ENCODE peak calls at places on chromosomes 6 and 20, in four cellular contexts. E is HCT116, V is GM23338, X is OCI-LY7. T is an unnamed sample. For H3K4me1, the result is how much of the 10 kb centered on the place peaks cover.

GRCh38 chr6:157323924-157324276 is 581 bp upstream of the TMEM242 start:
- DNase-seq in E (peak), V (peak), X (peak), T (peak)

GRCh38 chr6:90764001-90764400 is 177.1 kb upstream of the MAP3K7 start:
- DNase-seq in X (no peak), E (no peak), V (no peak), T (no peak)

GRCh38 chr20:53839423-53840176 is 230.8 kb downstream of the BCAS1 start:
- DNase-seq in E (no peak), X (peak), V (no peak), T (peak)

GRCh38 chr6:55874309-55874708 is 1.1 kb downstream of the BMP5 start:
- DNase-seq in E (no peak), X (no peak), V (no peak), T (no peak)

GRCh38 chr6:28944412-28945006 is 20.7 kb upstream of the TRIM27 start:
- DNase-seq in V (peak), E (no peak), X (peak), T (peak)

GRCh38 chr20:36792422-36792821 is 18.9 kb upstream of the DSN1 start:
- DNase-seq in E (peak), X (peak), V (peak), T (peak)

GRCh38 chr6:118896339-118897136 is 2.6 kb downstream of the ASF1A start:
- DNase-seq in X (peak), V (peak), E (peak), T (no peak)

GRCh38 chr6:87965806-87966205 is 81.8 kb upstream of the SPACA1 start:
- DNase-seq in V (no peak), X (peak), E (no peak), T (no peak)

GRCh38 chr6:79538481-79538971 is 1.3 kb upstream of the LCA5 start:
- DNase-seq in X (no peak), V (peak), E (no peak), T (no peak)

GRCh38 chr6:125899726-125900182 is 56.8 kb upstream of the HINT3 start:
- DNase-seq in V (peak), X (no peak), E (no peak), T (peak)

GRCh38 chr20:9066196-9066595 is 2.7 kb upstream of the PLCB4 start:
- DNase-seq in E (no peak), X (no peak), V (no peak), T (no peak)

GRCh38 chr6:144877118-144877517 is 592.0 kb downstream of the UTRN start:
- DNase-seq in V (no peak), X (no peak), E (no peak), T (no peak)

GRCh38 chr6:96939019-96939805 is 14.7 kb downstream of the KLHL32 start:
- DNase-seq in V (no peak), E (peak), X (no peak), T (no peak)

GRCh38 chr6:157790548-157791160 is 32.4 kb upstream of the SNX9 start:
- DNase-seq in E (no peak), X (no peak), V (no peak), T (no peak)

GRCh38 chr6:45493761-45494160 is 116.0 kb upstream of the SUPT3H start:
- DNase-seq in E (no peak), X (no peak), V (no peak), T (no peak)

GRCh38 chr20:21315138-21315537 is 12.0 kb downstream of the XRN2 start:
- DNase-seq in E (no peak), V (no peak), X (peak), T (no peak)

GRCh38 chr6:150224820-150225219 is 82.0 kb downstream of the PPP1R14C start:
- DNase-seq in V (peak), E (no peak), X (no peak), T (no peak)

GRCh38 chr6:20366082-20366834 is 35.4 kb upstream of the E2F3 start:
- DNase-seq in X (no peak), E (no peak), V (no peak), T (no peak)

GRCh38 chr6:46184114-46184513 is 13.3 kb upstream of the ENPP5 start:
- DNase-seq in X (no peak), E (no peak), V (peak), T (no peak)

GRCh38 chr6:30885999-30886896 is 1.9 kb downstream of the DDR1 start:
- DNase-seq in V (peak), X (no peak), E (peak), T (peak)

GRCh38 chr6:64012351-64013060 is 376.9 kb downstream of the PHF3 start:
- DNase-seq in V (peak), E (no peak), X (no peak), T (peak)

GRCh38 chr6:14770040-14770439 is 475.8 kb upstream of the JARID2 start:
- DNase-seq in V (no peak), X (no peak), E (no peak), T (no peak)

GRCh38 chr6:147974376-147974775 is 368.3 kb upstream of the SASH1 start:
- DNase-seq in V (no peak), E (no peak), X (no peak), T (no peak)

GRCh38 chr6:90687751-90688380 is 101.0 kb upstream of the MAP3K7 start:
- DNase-seq in X (no peak), V (no peak), E (no peak), T (no peak)

GRCh38 chr20:36975085-36975829 is 23.7 kb upstream of the SAMHD1 start:
- DNase-seq in V (no peak), E (no peak), X (peak), T (no peak)

GRCh38 chr20:48932375-48932941 is 10.9 kb downstream of the ARFGEF2 start:
- DNase-seq in X (no peak), V (no peak), E (no peak), T (no peak)

GRCh38 chr20:12838261-12838866 is 170.4 kb upstream of the SPTLC3 start:
- DNase-seq in X (peak), E (no peak), V (peak), T (no peak)

GRCh38 chr6:40164345-40164755 is 230.1 kb upstream of the MOCS1 start:
- DNase-seq in V (peak), E (no peak), X (no peak), T (no peak)

GRCh38 chr6:166905505-166906134 is 50.7 kb downstream of the RNASET2 start:
- DNase-seq in E (no peak), V (no peak), X (no peak), T (no peak)

GRCh38 chr6:155481215-155481614 is 25.6 kb upstream of the NOX3 start:
- DNase-seq in X (no peak), V (no peak), E (no peak), T (no peak)

GRCh38 chr20:478949-479429 is 16.7 kb upstream of the TBC1D20 start:
- DNase-seq in X (peak), E (peak), V (peak), T (peak)

GRCh38 chr6:21444861-21445260 is 148.7 kb upstream of the SOX4 start:
- DNase-seq in X (no peak), V (no peak), E (no peak), T (no peak)

GRCh38 chr6:168608113-168608400 is 167.1 kb downstream of the SMOC2 start:
- DNase-seq in V (no peak), E (no peak), X (no peak), T (no peak)

GRCh38 chr6:105759946-105760345 is 326.2 kb upstream of the PRDM1 start:
- DNase-seq in V (no peak), X (no peak), E (no peak), T (no peak)

GRCh38 chr20:62378215-62378614 is 8.7 kb upstream of the RPS21 start:
- DNase-seq in V (no peak), X (no peak), E (no peak), T (no peak)

DNA sequence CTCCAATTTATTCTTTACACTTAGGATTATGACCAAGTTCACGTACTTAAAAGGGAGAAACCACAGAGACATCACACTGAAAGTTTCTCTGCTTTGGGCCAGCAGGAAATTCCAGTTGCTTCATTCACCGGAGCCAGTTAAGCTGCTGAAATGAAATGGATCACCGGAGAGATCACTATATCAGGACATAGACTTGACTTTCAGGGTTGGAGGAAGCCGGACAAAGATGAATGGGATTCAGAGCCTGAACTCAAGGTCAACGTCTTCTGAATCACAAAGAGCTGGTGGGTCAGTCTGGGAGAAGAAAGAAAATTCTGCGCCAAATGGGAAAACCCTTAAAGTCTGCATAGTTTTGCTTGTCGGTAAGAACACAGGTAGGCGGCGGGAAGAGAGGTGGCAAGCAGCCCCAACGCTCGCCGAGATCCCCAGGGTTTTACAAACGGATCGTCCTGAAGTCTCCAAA is 81.9 kb upstream of the CCDC28A start:
- DNase-seq in X (no peak), E (peak), V (peak), T (no peak)
- H3K4me3 ChIP-seq in X (no peak), E (peak), V (peak), T (peak)

DNA sequence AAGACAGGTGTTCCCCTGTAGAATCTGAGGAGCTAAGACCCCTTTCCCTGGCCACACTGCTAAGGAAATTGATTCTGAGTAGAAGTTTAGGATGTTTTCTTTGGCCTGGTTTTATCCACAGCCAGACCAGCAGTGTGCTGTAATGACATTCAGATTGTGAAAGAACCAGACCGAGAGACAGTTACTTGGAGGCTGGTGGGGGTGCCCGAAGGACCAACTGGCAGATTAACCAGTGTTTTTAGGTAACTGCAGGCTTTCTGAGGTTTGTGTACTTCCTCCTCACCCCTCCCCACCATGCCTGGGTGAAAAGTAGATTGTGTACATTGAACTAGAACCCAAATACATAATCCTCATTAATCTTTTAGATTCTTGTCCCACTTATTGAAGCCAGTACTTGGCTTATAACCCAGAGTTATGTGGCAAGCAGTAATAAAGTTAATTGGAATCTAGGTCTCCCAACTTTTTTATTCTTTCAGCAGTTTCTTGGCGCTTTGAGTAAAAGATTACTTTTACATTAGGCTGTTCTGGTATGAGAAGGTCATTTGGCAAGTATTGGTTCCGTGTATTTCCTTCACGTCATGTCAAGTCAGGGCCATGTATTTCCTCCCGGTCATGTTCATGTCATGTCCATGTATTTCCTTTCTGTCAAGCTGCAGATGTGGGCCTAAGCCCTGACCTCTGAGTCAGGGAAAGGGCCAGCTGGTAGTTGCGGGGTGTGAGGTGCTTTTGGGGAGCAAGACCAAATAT is 93.7 kb downstream of the TCP11 start:
- DNase-seq in X (no peak), E (no peak), V (no peak), T (no peak)
- H3K4me1 ChIP-seq in X (under half), E (under half), V (half or more), T (under half)

GRCh38 chr20:41475507-41475906 is 108.9 kb upstream of the EMILIN3 start:
- DNase-seq in E (no peak), V (no peak), X (no peak), T (no peak)

GRCh38 chr20:41479113-41479512 is 112.5 kb upstream of the EMILIN3 start:
- DNase-seq in X (no peak), V (no peak), E (no peak), T (no peak)

GRCh38 chr20:41476446-41476845 is 109.8 kb upstream of the EMILIN3 start:
- DNase-seq in V (no peak), E (no peak), X (no peak), T (no peak)

GRCh38 chr20:41480054-41480770 is 113.6 kb upstream of the EMILIN3 start:
- DNase-seq in V (no peak), E (no peak), X (peak), T (no peak)

GRCh38 chr20:41476013-41476441 is 109.4 kb upstream of the EMILIN3 start:
- DNase-seq in V (no peak), E (no peak), X (no peak), T (no peak)
- H3K4me3 ChIP-seq in V (no peak), E (no peak), X (no peak), T (no peak)

DNA sequence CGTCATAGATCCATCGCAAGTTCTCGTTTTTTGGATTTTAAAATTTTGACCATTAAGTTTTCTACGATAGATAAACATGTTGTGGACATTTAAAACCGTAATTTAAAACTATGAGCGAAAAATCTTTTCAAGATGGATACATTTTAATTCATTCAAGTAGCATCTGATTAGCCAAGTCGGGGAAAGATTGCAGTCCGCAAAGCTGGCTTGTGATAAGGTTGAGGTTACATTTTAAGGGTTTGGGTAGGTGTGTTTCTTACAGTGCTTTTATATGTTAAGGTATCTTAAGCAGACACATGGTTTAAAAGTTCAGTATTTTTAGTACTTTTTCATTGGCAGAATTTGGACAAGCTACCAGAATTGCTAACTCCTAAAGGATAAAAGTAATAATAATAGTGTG is 1.2 kb downstream of the WTAP start:
- DNase-seq in E (no peak), X (peak), V (no peak), T (no peak)
- H3K4me1 ChIP-seq in E (under half), X (under half), V (under half), T (under half)

GRCh38 chr20:19628570-19629134 is 129.4 kb upstream of the RIN2 start:
- DNase-seq in E (peak), V (peak), X (peak), T (peak)

GRCh38 chr20:19631410-19631809 is 126.6 kb upstream of the RIN2 start:
- DNase-seq in V (no peak), E (no peak), X (no peak), T (no peak)

DNA sequence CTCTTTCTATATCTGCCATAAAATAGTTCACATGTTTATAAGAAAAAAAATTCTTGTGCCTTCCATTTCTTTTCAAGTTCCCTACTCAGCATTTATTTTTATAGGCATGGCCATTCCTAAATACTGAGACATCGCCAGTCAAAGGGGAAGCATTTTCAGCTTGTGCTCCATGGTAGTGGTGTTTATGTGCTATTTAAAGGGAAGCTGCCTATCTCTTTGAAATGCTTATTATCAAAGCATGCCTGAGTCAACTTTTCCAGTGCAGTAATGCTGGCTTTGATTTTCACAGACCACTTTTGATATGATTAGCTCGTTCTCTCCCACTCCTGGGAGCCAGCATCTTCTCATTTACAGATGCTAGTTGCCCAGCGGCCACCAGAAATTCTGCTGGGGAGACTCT is 124.1 kb upstream of the RIN2 start:
- DNase-seq in E (no peak), V (no peak), X (no peak), T (no peak)
- H3K4me3 ChIP-seq in E (no peak), V (no peak), X (no peak), T (no peak)

GRCh38 chr20:50110141-50111047 is 2.6 kb downstream of the UBE2V1 start:
- DNase-seq in V (no peak), X (peak), E (no peak), T (peak)

GRCh38 chr20:50107796-50108331 is 5.1 kb downstream of the UBE2V1 start:
- DNase-seq in V (no peak), X (no peak), E (no peak), T (peak)

GRCh38 chr20:50108571-50109235 is 4.2 kb downstream of the UBE2V1 start:
- DNase-seq in E (no peak), V (peak), X (no peak), T (no peak)

GRCh38 chr20:50111120-50111828 is 1.7 kb downstream of the UBE2V1 start:
- DNase-seq in E (no peak), X (no peak), V (no peak), T (no peak)

DNA sequence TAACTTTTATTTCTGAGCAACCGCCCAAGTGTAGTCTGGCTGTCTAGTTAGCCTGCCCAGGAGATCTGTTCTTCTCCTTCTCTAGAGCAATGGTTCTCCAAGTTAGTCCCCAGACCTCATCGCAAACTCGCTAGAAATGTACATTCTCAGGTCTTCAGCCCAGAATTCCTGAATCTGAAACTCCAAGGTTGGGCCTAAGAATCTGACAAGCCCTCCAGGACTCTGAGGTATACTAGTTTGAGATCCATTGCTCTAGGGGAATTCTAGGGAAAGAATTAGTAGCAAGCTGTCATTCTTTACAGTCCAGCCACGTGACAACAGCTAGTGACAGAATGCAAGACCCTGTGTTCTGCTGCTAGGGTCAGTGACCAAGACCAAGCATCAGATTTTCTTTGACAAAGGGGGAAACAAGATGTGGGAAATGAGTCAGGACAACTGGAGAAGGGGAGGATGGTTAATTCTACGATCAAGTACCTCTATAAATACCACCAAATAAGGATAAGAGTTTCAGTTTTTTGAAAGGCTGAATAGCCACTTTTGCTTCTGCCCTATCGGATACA is 5.8 kb downstream of the UBE2V1 start:
- DNase-seq in V (no peak), E (no peak), X (no peak), T (no peak)
- H3K4me1 ChIP-seq in V (under half), E (half or more), X (under half), T (half or more)

DNA sequence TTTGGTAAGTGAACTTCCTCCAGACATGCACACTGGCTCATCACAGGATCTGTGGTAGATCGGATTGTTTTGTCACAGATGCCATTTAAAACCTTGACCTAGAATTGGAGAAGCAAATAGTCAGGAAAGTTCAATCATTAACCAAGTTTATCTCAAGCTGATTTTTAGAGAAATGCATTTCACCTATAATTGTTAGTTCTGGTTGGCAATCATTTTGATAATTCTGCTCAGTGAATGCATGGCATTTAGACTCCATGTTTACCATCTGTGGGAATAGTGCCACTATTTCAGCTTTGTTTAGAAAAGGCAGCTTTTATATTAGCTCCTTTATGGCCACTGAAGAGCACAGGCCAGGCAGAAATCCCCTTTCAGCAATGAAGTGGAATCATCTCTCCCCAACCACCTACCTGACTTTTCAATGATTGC is 73.9 kb upstream of the IPCEF1 start:
- DNase-seq in V (no peak), X (no peak), E (no peak), T (no peak)
- H3K4me3 ChIP-seq in V (no peak), X (no peak), E (no peak), T (no peak)

T was measured in Caco-2.